ENCODE peak calls at places on chromosomes 13 and 19, in nine cellular contexts. A is left lung, H is upper lobe of left lung, Z is endodermal cell, D is gastrocnemius medialis, O is tibial nerve, F is stomach, R is prostate gland, U is thoracic aorta. W is an unnamed sample. For H3K36me3 and H3K27me3, the result is how much of the 10 kb centered on the place peaks cover.

GRCh38 chr19:13098291-13099072 is 4.2 kb downstream of the LYL1 start:
- DNase-seq in H (peak), O (no peak), R (peak), Z (peak), D (no peak), U (no peak), A (no peak), F (no peak), W (no peak)

GRCh38 chr13:43044720-43045301 is 21.4 kb downstream of the DNAJC15 start:
- DNase-seq in F (no peak), Z (no peak), O (no peak), R (no peak), A (no peak), U (no peak), H (no peak), D (no peak), W (no peak)

GRCh38 chr13:81377926-81378325 is 1037.0 kb upstream of the SPRY2 start:
- DNase-seq in F (no peak), R (no peak), O (no peak), U (no peak), Z (no peak), A (no peak), H (no peak), D (no peak), W (peak)

GRCh38 chr13:62433660-62434059 is 1018.0 kb upstream of the PCDH20 start:
- DNase-seq in H (no peak), R (no peak), O (no peak), U (no peak), A (no peak), F (no peak), D (no peak), Z (no peak), W (no peak)

GRCh38 chr13:108154421-108154858 is 60.9 kb downstream of the LIG4 start:
- DNase-seq in A (no peak), R (no peak), H (peak), D (no peak), F (peak), Z (peak), U (no peak), O (no peak), W (no peak)

GRCh38 chr19:52398091-52398461 is 427 bp downstream of the ZNF528 start:
- DNase-seq in U (no peak), D (no peak), H (no peak), F (no peak), O (no peak), A (no peak), R (no peak), Z (peak), W (no peak)

GRCh38 chr13:100069278-100069677 is 19.6 kb upstream of the PCCA start:
- DNase-seq in D (no peak), H (no peak), Z (no peak), O (no peak), A (no peak), R (peak), U (no peak), F (no peak), W (no peak)

GRCh38 chr13:93736111-93736510 is 509.5 kb downstream of the GPC6 start:
- DNase-seq in U (no peak), H (no peak), Z (no peak), D (no peak), A (no peak), O (no peak), R (no peak), F (no peak), W (no peak)

GRCh38 chr19:6773323-6773931 is 919 bp downstream of the VAV1 start:
- DNase-seq in D (no peak), A (peak), H (peak), R (no peak), Z (peak), O (no peak), F (peak), U (no peak), W (no peak)

GRCh38 chr13:30572859-30573275 is 44.9 kb upstream of the USPL1 start:
- DNase-seq in D (no peak), F (no peak), U (no peak), R (no peak), A (no peak), Z (no peak), O (no peak), H (peak), W (no peak)

GRCh38 chr19:49042177-49042576 is 1.5 kb upstream of the CGB5 start:
- DNase-seq in F (no peak), A (peak), D (no peak), H (no peak), O (no peak), U (no peak), R (no peak), Z (peak), W (no peak)

GRCh38 chr13:29999492-30000372 is 149.3 kb upstream of the UBL3 start:
- DNase-seq in F (no peak), U (no peak), O (no peak), Z (no peak), R (no peak), D (no peak), H (no peak), A (no peak), W (no peak)

GRCh38 chr13:110617326-110618072 is 2.2 kb downstream of the NAXD start:
- DNase-seq in R (no peak), H (peak), D (peak), O (peak), A (no peak), Z (no peak), F (peak), U (no peak), W (no peak)

GRCh38 chr13:99459101-99459500 is 42.2 kb upstream of the TM9SF2 start:
- DNase-seq in D (no peak), O (no peak), R (no peak), U (no peak), H (no peak), A (no peak), Z (no peak), F (no peak), W (no peak)

GRCh38 chr13:30998548-30999140 is 66.2 kb downstream of the TEX26 start:
- DNase-seq in H (no peak), R (no peak), O (no peak), A (no peak), D (no peak), F (no peak), U (no peak), Z (peak), W (no peak)

GRCh38 chr13:77429320-77430142 is 102.6 kb upstream of the MYCBP2 start:
- DNase-seq in A (no peak), H (no peak), O (no peak), R (peak), U (no peak), D (no peak), F (no peak), Z (no peak), W (no peak)

DNA sequence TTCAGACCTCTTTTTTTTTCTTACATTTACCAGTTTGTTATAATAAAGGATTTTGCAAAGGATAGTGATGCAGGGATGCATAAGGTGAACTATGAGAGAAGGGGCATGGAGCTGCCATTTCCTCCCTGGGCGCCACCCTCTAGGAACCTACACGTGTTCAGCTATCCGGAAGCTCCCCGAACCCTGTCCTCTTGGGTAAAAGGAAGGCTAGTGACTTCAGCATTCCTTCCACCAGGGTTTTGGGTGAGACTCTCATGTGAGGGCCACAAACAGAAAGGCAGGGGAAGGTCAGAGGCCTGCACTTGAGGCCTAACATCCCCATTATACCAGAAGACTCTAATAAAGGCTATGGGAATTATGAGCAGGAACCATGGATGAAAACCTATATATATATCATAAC is 57.3 kb downstream of the IFT88 start:
- DNase-seq in U (no peak), R (no peak), A (no peak), O (no peak), Z (no peak), D (no peak), H (no peak), F (no peak), W (no peak)
- TF ChIP-seq CTCF in U (no peak), R (no peak), A (no peak), O (no peak), Z (peak), D (no peak), H (no peak), F (no peak), W (no peak)

DNA sequence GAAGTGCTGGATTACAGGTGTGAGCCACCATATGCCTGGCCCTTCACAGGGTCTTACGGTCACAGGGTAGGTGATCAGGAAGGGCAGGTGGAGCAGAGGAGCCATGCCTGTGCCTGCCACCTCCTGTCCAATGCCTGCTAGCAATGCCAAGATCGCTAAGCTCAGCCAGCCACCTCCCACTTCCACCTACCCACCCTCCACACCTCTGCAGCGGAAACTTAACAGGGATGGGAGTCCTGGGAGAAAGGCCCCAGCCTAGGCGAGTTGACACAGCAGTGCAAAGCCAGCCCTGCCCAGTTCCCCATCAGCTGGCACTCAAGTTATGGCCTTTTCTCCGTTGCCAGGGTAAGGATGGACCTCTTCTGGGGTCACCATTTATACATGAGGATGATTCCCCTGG is 15.9 kb upstream of the FCHO1 start:
- DNase-seq in R (no peak), Z (no peak), A (no peak), F (no peak), D (no peak), O (no peak), H (no peak), U (no peak), W (no peak)
- H3K36me3 ChIP-seq in R (under half), Z (under half), A (half or more), F (under half), D (half or more), O (half or more), H (half or more), U (under half), W (under half)

GRCh38 chr19:3365447-3366103 is 808 bp upstream of the NFIC start:
- DNase-seq in H (peak), R (peak), A (peak), Z (no peak), O (peak), D (no peak), U (no peak), F (peak), W (no peak)

GRCh38 chr19:3364501-3364858 is 1.9 kb upstream of the NFIC start:
- DNase-seq in F (no peak), U (no peak), A (no peak), H (no peak), O (no peak), Z (no peak), R (no peak), D (no peak), W (no peak)

GRCh38 chr19:3365093-3365446 is 1.3 kb upstream of the NFIC start:
- DNase-seq in R (no peak), F (no peak), O (no peak), H (no peak), Z (no peak), A (no peak), D (no peak), U (no peak), W (no peak)

GRCh38 chr19:3362217-3362907 is 4.0 kb upstream of the NFIC start:
- DNase-seq in A (no peak), O (no peak), U (no peak), F (no peak), Z (no peak), H (no peak), D (no peak), R (no peak), W (no peak)

DNA sequence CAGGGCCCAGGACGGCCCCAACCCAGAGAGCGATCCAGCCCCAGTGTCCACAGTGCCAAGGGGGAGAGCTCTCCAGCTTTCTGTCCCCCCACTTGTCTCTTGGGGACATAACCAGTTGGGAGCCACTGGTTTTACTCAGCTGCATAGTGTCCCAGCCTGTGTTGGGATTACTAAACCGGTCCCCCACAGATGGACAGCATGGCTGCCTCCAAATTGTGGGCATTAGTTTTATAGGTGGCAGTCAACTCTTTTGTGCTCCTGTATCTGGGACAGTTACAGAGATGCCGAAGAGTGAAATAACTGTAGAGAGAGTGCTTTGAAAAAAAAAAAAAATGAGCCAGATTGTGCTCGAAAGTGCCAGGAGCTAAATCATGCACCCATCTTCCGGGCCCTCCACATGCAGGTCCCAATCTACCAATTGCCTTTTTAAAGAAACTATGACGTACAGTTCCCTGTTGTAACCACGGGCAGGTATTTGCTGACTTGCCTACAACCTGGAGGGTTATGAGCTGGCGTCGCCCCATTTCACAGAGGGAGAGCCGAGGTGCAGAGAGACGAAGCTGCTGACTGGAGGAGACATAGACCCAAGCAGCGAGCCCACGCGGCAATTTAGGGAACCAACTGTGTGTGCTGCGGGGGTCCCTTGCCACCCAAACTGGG is 2.4 kb upstream of the NFIC start:
- DNase-seq in Z (peak), U (no peak), A (no peak), R (no peak), D (peak), O (no peak), F (no peak), H (no peak), W (no peak)
- H3K27me3 ChIP-seq in Z (half or more), U (under half), A (under half), R (under half), D (under half), O (under half), F (under half), H (under half), W (under half)

GRCh38 chr19:32464279-32464678 is 58.7 kb downstream of the DPY19L3 start:
- DNase-seq in O (no peak), F (no peak), A (no peak), D (no peak), U (no peak), R (no peak), Z (no peak), H (no peak), W (no peak)
- TF ChIP-seq CTCF in O (peak), F (no peak), A (no peak), D (no peak), U (no peak), R (no peak), Z (peak), H (no peak), W (peak)

GRCh38 chr19:58261968-58262921 is 16.5 kb upstream of the ZNF8 start:
- DNase-seq in O (no peak), H (no peak), D (no peak), R (no peak), F (no peak), A (no peak), Z (no peak), U (no peak), W (no peak)
- H3K36me3 ChIP-seq in O (half or more), H (under half), D (half or more), R (under half), F (under half), A (half or more), Z (half or more), U (half or more), W (under half)

GRCh38 chr13:45768668-45769067 is 66.5 kb downstream of the CBY2 start:
- DNase-seq in H (no peak), O (no peak), D (no peak), A (no peak), F (no peak), R (no peak), Z (no peak), U (no peak), W (no peak)
- H3K27me3 ChIP-seq in H (under half), O (under half), D (under half), A (under half), F (under half), R (under half), Z (under half), U (under half), W (under half)

GRCh38 chr19:2173841-2174577 is 10.3 kb downstream of the DOT1L start:
- DNase-seq in H (no peak), F (no peak), D (no peak), O (no peak), R (no peak), A (no peak), Z (no peak), U (no peak), W (no peak)

GRCh38 chr19:2173388-2173787 is 9.7 kb downstream of the DOT1L start:
- DNase-seq in F (no peak), D (no peak), Z (no peak), R (no peak), O (no peak), H (no peak), A (no peak), U (no peak), W (no peak)

GRCh38 chr19:2170987-2171348 is 7.2 kb downstream of the DOT1L start:
- DNase-seq in Z (no peak), H (no peak), F (no peak), U (no peak), A (no peak), D (no peak), R (no peak), O (no peak), W (no peak)

GRCh38 chr19:2170219-2170618 is 6.5 kb downstream of the DOT1L start:
- DNase-seq in Z (no peak), A (no peak), H (no peak), F (no peak), U (no peak), O (no peak), R (no peak), D (no peak), W (no peak)

GRCh38 chr19:2171349-2172145 is 7.8 kb downstream of the DOT1L start:
- DNase-seq in A (no peak), D (no peak), O (no peak), F (peak), H (peak), Z (peak), R (no peak), U (no peak), W (no peak)
- TF ChIP-seq CTCF in A (no peak), D (no peak), O (no peak), F (no peak), H (peak), Z (peak), R (no peak), U (no peak), W (no peak)

DNA sequence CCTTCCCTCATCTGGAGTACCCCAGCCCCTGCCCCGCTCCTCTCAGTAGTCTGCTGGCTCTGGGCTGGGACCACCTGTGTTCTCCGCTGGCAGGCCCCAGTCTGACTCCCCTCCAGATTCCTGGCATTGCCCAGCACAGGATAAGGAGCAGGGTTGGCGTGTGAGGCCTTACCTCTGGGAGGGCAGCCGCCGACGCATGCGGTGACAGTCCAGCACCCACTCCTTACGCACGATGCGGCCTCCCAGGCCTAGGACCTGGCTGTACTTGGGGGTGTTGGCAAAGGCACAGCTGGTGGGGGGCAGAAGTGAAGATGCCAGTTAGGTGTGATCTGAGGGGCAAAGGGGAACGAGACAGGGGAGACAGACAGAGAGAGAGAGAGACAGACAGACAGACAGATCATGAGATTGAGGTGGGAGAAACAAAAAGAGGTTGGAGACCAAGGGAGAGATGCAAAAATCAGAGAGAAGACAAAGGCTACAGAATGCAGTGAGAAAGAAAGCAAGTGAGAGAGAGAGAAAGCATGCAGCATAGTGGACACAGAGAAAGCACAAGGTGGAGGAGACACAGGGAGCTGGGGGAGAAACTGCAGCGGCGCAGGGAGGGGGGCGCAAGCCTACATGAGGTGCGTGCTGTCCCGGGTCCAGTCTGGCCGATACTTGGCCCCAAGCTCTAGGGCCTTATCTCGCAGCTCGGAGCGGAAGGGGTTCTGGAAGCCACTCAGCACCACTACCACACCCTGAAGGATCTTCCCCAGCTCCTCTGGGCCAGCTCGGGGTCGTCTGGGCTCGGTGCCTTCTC is 18.6 kb downstream of the ZNF575 start:
- DNase-seq in U (no peak), A (no peak), H (no peak), Z (no peak), F (no peak), R (no peak), O (no peak), D (no peak), W (no peak)
- H3K36me3 ChIP-seq in U (under half), A (half or more), H (under half), Z (under half), F (under half), R (under half), O (half or more), D (under half), W (under half)

W was measured in kidney epithelial cell.